ENCODE peak calls at places on chromosome 9, in four cellular contexts. I is stomach, M is upper lobe of right lung, T is tibial nerve. A is an unnamed sample. For H3K4me1, the result is how much of the 10 kb centered on the place peaks cover.

GRCh38 chr9:76321185-76321828 is 72.9 kb downstream of the RFK start:
- DNase-seq in I (no peak), M (no peak), T (no peak), A (no peak)

GRCh38 chr9:19074229-19074628 is 25.0 kb downstream of the RRAGA start:
- DNase-seq in I (no peak), M (no peak), T (no peak), A (no peak)

GRCh38 chr9:98805506-98806272 is 1.8 kb upstream of the GALNT12 start:
- DNase-seq in I (no peak), M (no peak), T (no peak), A (no peak)

GRCh38 chr9:6501526-6502210 is 88.7 kb downstream of the UHRF2 start:
- DNase-seq in I (no peak), M (no peak), T (no peak), A (no peak)

GRCh38 chr9:129178983-129179382 is 922 bp upstream of the IER5L start:
- DNase-seq in I (no peak), M (no peak), T (no peak), A (no peak)

GRCh38 chr9:71793386-71794105 is 25.2 kb upstream of the CEMIP2 start:
- DNase-seq in I (no peak), M (no peak), T (no peak), A (no peak)

GRCh38 chr9:25716220-25716872 is 38.1 kb upstream of the TUSC1 start:
- DNase-seq in I (peak), M (no peak), T (no peak), A (no peak)

GRCh38 chr9:137198748-137199276 is 1.7 kb downstream of the TPRN start:
- DNase-seq in I (peak), M (no peak), T (no peak), A (no peak)

GRCh38 chr9:17600962-17601593 is 22.2 kb downstream of the SH3GL2 start:
- DNase-seq in I (no peak), M (no peak), T (no peak), A (no peak)

GRCh38 chr9:98326402-98327248 is 71.2 kb upstream of the TBC1D2 start:
- DNase-seq in I (no peak), M (no peak), T (no peak), A (no peak)

GRCh38 chr9:87087197-87087596 is 139.9 kb upstream of the GAS1 start:
- DNase-seq in I (no peak), M (no peak), T (no peak), A (no peak)

GRCh38 chr9:74773886-74774479 is 113.7 kb downstream of the TRPM6 start:
- DNase-seq in I (peak), M (peak), T (peak), A (peak)

GRCh38 chr9:26833792-26834191 is 58.8 kb downstream of the CAAP1 start:
- DNase-seq in I (no peak), M (no peak), T (no peak), A (no peak)

GRCh38 chr9:127898433-127899199 is 787 bp downstream of the ST6GALNAC6 start:
- DNase-seq in I (no peak), M (no peak), T (no peak), A (peak)

GRCh38 chr9:78613006-78613405 is 316.1 kb downstream of the PSAT1 start:
- DNase-seq in I (no peak), M (no peak), T (no peak), A (no peak)

GRCh38 chr9:378263-378662 is 163.6 kb downstream of the DOCK8 start:
- DNase-seq in I (no peak), M (no peak), T (no peak), A (no peak)

GRCh38 chr9:129606161-129607025 is 14.5 kb downstream of the C9orf50 start:
- DNase-seq in I (no peak), M (no peak), T (no peak), A (peak)

GRCh38 chr9:734831-735511 is 106.5 kb upstream of the DMRT1 start:
- DNase-seq in I (no peak), M (no peak), T (no peak), A (no peak)

GRCh38 chr9:114902773-114903589 is 27.4 kb downstream of the TNFSF8 start:
- DNase-seq in I (no peak), M (no peak), T (no peak), A (no peak)

GRCh38 chr9:95138474-95138873 is 179.0 kb downstream of the FANCC start:
- DNase-seq in I (no peak), M (no peak), T (no peak), A (no peak)

GRCh38 chr9:20811872-20812271 is 127.8 kb downstream of the FOCAD start:
- DNase-seq in I (no peak), M (no peak), T (no peak), A (no peak)

DNA sequence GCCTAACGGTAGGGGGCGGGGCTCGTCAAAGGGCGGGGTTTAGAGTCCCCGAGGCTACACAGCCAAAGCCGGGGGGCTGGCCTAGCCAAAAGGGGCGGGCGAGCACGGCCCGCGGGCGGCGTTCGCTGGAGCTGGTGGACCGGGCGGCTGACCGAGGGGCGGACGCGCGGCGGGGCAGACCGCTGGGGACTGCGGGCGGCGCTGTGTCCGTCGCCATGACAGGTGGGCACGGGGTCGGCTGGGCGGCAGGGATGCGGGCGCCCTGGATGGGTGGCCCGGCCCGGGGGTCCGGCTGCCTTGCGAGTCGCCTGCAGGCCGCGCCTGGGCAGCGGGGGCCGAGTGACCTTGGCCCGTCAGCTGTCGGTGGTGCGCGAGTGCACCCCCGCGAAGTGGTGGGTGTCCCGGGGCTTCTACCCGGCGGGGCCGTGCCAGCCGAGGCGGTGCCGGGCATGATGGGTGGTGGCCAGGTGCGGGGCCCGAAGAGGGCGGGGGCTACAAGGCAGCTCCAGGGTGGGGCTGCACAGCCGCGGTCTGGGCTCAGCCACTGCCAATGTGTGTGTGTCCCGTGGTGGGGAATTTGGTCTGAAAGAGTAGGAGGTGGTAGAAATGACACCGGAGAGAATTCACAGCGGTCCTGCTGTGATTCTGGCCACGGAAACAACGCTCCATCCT is at the start of gene CARD19:
- DNase-seq in I (peak), M (peak), T (peak), A (no peak)
- H3K4me1 ChIP-seq in I (half or more), M (half or more), T (half or more), A (under half)

GRCh38 chr9:14271078-14271673 is 42.8 kb downstream of the NFIB start:
- DNase-seq in I (peak), M (no peak), T (peak), A (peak)

GRCh38 chr9:14275331-14275730 is 38.6 kb downstream of the NFIB start:
- DNase-seq in I (no peak), M (no peak), T (no peak), A (no peak)

GRCh38 chr9:14272924-14273528 is 40.9 kb downstream of the NFIB start:
- DNase-seq in I (no peak), M (no peak), T (no peak), A (no peak)

GRCh38 chr9:14270358-14271077 is 43.4 kb downstream of the NFIB start:
- DNase-seq in I (no peak), M (no peak), T (no peak), A (no peak)

DNA sequence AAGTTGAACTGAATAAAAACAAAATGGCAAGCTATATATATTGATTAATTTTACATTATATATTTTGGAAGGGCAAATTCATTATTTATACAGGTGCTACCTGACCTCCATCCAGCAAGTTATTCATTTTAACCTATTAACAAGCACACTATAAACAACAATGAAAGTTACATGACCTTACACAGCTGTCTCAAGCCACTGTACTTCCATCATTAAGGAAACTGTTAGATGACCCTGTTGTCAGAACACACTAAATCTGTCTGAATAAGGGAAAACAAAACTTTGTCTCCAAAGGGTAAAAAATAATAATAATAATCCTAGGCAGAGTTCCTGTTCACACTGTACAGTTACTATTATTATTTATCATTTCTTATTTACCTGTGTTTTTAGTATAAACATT is 44.0 kb downstream of the NFIB start:
- DNase-seq in I (no peak), M (no peak), T (no peak), A (no peak)
- H3K4me1 ChIP-seq in I (half or more), M (under half), T (half or more), A (under half)

GRCh38 chr9:131701434-131701781 is 38.5 kb downstream of the RAPGEF1 start:
- DNase-seq in I (no peak), M (no peak), T (no peak), A (no peak)
- H3K4me1 ChIP-seq in I (half or more), M (half or more), T (under half), A (half or more)

GRCh38 chr9:36999728-37000333 is 34.2 kb downstream of the PAX5 start:
- DNase-seq in I (no peak), M (no peak), T (no peak), A (no peak)
- H3K4me1 ChIP-seq in I (under half), M (under half), T (under half), A (under half)

GRCh38 chr9:132187006-132187760 is 25.3 kb downstream of the NTNG2 start:
- DNase-seq in I (no peak), M (no peak), T (no peak), A (no peak)
- H3K4me1 ChIP-seq in I (under half), M (under half), T (under half), A (under half)

GRCh38 chr9:133973791-133974630 is 18.1 kb downstream of the VAV2 start:
- DNase-seq in I (peak), M (peak), T (no peak), A (peak)

GRCh38 chr9:133974631-133975341 is 17.3 kb downstream of the VAV2 start:
- DNase-seq in I (no peak), M (peak), T (no peak), A (peak)

GRCh38 chr9:133971121-133971951 is 20.8 kb downstream of the VAV2 start:
- DNase-seq in I (no peak), M (peak), T (no peak), A (peak)

GRCh38 chr9:133972041-133972970 is 19.8 kb downstream of the VAV2 start:
- DNase-seq in I (no peak), M (peak), T (no peak), A (peak)

DNA sequence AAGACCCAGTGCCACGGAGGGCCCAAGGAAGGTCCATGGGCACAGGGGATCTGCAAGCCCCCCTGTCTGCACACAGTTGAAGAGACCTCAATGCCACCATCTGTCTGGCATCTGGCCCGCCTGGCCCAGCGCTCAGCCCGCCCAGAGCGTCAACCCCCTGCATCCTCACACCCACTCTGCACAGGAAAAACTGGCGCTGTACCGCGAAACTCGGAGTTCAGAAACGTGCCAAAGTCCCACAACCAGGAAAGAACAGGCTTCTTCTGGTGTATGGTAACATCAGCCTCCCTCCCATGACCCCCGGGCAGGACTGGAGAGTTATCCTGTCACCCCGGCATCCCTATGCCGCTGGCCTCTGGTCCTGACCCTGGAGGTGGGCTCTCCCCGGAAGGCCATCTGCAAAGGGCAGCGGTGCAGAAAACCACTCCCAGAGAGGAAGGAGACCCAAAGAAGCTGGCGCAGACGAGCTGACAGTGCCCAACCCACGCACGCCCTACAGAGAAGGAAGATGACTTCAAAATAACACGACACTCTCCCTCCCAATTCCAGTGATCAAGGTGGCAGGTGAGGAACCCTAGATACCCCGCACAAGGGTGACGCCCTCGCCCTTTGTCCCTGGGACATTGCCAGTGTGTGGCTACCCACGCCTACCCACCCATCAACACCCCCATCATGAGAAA is 18.9 kb downstream of the VAV2 start:
- DNase-seq in I (no peak), M (peak), T (no peak), A (peak)
- H3K4me1 ChIP-seq in I (half or more), M (under half), T (half or more), A (under half)

GRCh38 chr9:34984049-34984448 is 5.5 kb upstream of the DNAJB5 start:
- DNase-seq in I (no peak), M (no peak), T (no peak), A (no peak)
- H3K4me1 ChIP-seq in I (under half), M (under half), T (under half), A (under half)

GRCh38 chr9:4934976-4935672 is 49.9 kb upstream of the JAK2 start:
- DNase-seq in I (no peak), M (no peak), T (no peak), A (no peak)

GRCh38 chr9:4933861-4934260 is 51.2 kb upstream of the JAK2 start:
- DNase-seq in I (no peak), M (no peak), T (no peak), A (no peak)

GRCh38 chr9:4937436-4937835 is 47.6 kb upstream of the JAK2 start:
- DNase-seq in I (no peak), M (no peak), T (no peak), A (no peak)

GRCh38 chr9:4936823-4937222 is 48.2 kb upstream of the JAK2 start:
- DNase-seq in I (no peak), M (no peak), T (no peak), A (no peak)

GRCh38 chr9:4936277-4936676 is 48.8 kb upstream of the JAK2 start:
- DNase-seq in I (no peak), M (no peak), T (no peak), A (no peak)
- H3K4me1 ChIP-seq in I (under half), M (under half), T (under half), A (under half)

A was measured in kidney.